ENCODE peak calls at places on chromosomes 5 and 9, in six cellular contexts. One of them, this sample, is unnamed.
A peak's percentile ranks its signal among the peaks of the same experiment; 100 is the strongest.

GRCh38 chr9:26656003-26656940 is 236.3 kb downstream of the CAAP1 start:
- DNase-seq in body of pancreas: no peak
- DNase-seq in stomach: no peak
- DNase-seq in esophagus squamous epithelium: no peak
- DNase-seq in cardiac muscle cell: peak; percentile 6
- DNase-seq in mucosa of descending colon: peak; percentile 3
- DNase-seq in this sample: no peak

GRCh38 chr5:170736966-170737365 is 46.6 kb upstream of the GABRP start:
- DNase-seq in body of pancreas: no peak
- DNase-seq in stomach: no peak
- DNase-seq in esophagus squamous epithelium: no peak
- DNase-seq in cardiac muscle cell: no peak
- DNase-seq in mucosa of descending colon: no peak
- DNase-seq in this sample: no peak

GRCh38 chr5:97097348-97098220 is 44.8 kb downstream of the LIX1 start:
- DNase-seq in body of pancreas: no peak
- DNase-seq in stomach: no peak
- DNase-seq in esophagus squamous epithelium: no peak
- DNase-seq in cardiac muscle cell: no peak
- DNase-seq in mucosa of descending colon: no peak
- DNase-seq in this sample: no peak

GRCh38 chr9:69604568-69605219 is 67.5 kb downstream of the APBA1 start:
- DNase-seq in body of pancreas: no peak
- DNase-seq in stomach: no peak
- DNase-seq in esophagus squamous epithelium: no peak
- DNase-seq in cardiac muscle cell: no peak
- DNase-seq in mucosa of descending colon: no peak
- DNase-seq in this sample: no peak

GRCh38 chr9:5818424-5819142 is 14.3 kb downstream of the ERMP1 start:
- DNase-seq in body of pancreas: no peak
- DNase-seq in stomach: no peak
- DNase-seq in esophagus squamous epithelium: no peak
- DNase-seq in cardiac muscle cell: no peak
- DNase-seq in mucosa of descending colon: no peak
- DNase-seq in this sample: no peak

GRCh38 chr5:53095931-53096525 is 13.5 kb downstream of the MOCS2 start:
- DNase-seq in body of pancreas: peak; percentile 76
- DNase-seq in stomach: peak; percentile 68
- DNase-seq in esophagus squamous epithelium: no peak
- DNase-seq in cardiac muscle cell: peak; percentile 81
- DNase-seq in mucosa of descending colon: peak; percentile 82
- DNase-seq in this sample: peak; percentile 69

GRCh38 chr5:169721771-169722170 is 84.7 kb downstream of the DOCK2 start:
- DNase-seq in body of pancreas: no peak
- DNase-seq in stomach: no peak
- DNase-seq in esophagus squamous epithelium: no peak
- DNase-seq in cardiac muscle cell: no peak
- DNase-seq in mucosa of descending colon: no peak
- DNase-seq in this sample: no peak

GRCh38 chr9:131096490-131097258 is at the start of gene AIF1L:
- DNase-seq in body of pancreas: peak; percentile 29
- DNase-seq in stomach: peak; percentile 46
- DNase-seq in esophagus squamous epithelium: no peak
- DNase-seq in cardiac muscle cell: no peak
- DNase-seq in mucosa of descending colon: peak; percentile 18
- DNase-seq in this sample: peak; percentile 7

GRCh38 chr5:167049043-167049663 is 1242.3 kb upstream of the WWC1 start:
- DNase-seq in body of pancreas: peak; percentile 69
- DNase-seq in stomach: peak; percentile 32
- DNase-seq in esophagus squamous epithelium: no peak
- DNase-seq in cardiac muscle cell: peak; percentile 74
- DNase-seq in mucosa of descending colon: peak; percentile 81
- DNase-seq in this sample: no peak

GRCh38 chr5:39740404-39740803 is 315.6 kb upstream of the DAB2 start:
- DNase-seq in body of pancreas: no peak
- DNase-seq in stomach: no peak
- DNase-seq in esophagus squamous epithelium: no peak
- DNase-seq in cardiac muscle cell: no peak
- DNase-seq in mucosa of descending colon: no peak
- DNase-seq in this sample: no peak

GRCh38 chr5:33059081-33059480 is 348.0 kb downstream of the NPR3 start:
- DNase-seq in body of pancreas: no peak
- DNase-seq in stomach: no peak
- DNase-seq in esophagus squamous epithelium: no peak
- DNase-seq in cardiac muscle cell: no peak
- DNase-seq in mucosa of descending colon: no peak
- DNase-seq in this sample: no peak

GRCh38 chr5:164153469-164154172 is 648.2 kb downstream of the MAT2B start:
- DNase-seq in body of pancreas: no peak
- DNase-seq in stomach: no peak
- DNase-seq in esophagus squamous epithelium: no peak
- DNase-seq in cardiac muscle cell: no peak
- DNase-seq in mucosa of descending colon: no peak
- DNase-seq in this sample: no peak

GRCh38 chr9:9790216-9790872 is 822.5 kb downstream of the PTPRD start:
- DNase-seq in body of pancreas: peak; percentile 28
- DNase-seq in stomach: no peak
- DNase-seq in esophagus squamous epithelium: no peak
- DNase-seq in cardiac muscle cell: peak; percentile 3
- DNase-seq in mucosa of descending colon: peak; percentile 40
- DNase-seq in this sample: peak; percentile 22

GRCh38 chr5:181259283-181259682 is 1.7 kb downstream of the TRIM52 start:
- DNase-seq in body of pancreas: no peak
- DNase-seq in stomach: no peak
- DNase-seq in esophagus squamous epithelium: no peak
- DNase-seq in cardiac muscle cell: no peak
- DNase-seq in mucosa of descending colon: no peak
- DNase-seq in this sample: no peak

GRCh38 chr5:553874-554273 is 29.6 kb upstream of the SLC9A3 start:
- DNase-seq in body of pancreas: peak; percentile 22
- DNase-seq in stomach: peak; percentile 89
- DNase-seq in esophagus squamous epithelium: no peak
- DNase-seq in cardiac muscle cell: no peak
- DNase-seq in mucosa of descending colon: peak; percentile 86
- DNase-seq in this sample: no peak

GRCh38 chr5:110768138-110768845 is 29.5 kb downstream of the SLC25A46 start:
- DNase-seq in body of pancreas: no peak
- DNase-seq in stomach: no peak
- DNase-seq in esophagus squamous epithelium: no peak
- DNase-seq in cardiac muscle cell: peak; percentile 21
- DNase-seq in mucosa of descending colon: no peak
- DNase-seq in this sample: no peak

GRCh38 chr9:133584559-133585476 is 24.4 kb downstream of the FAM163B start:
- DNase-seq in body of pancreas: no peak
- DNase-seq in stomach: no peak
- DNase-seq in esophagus squamous epithelium: no peak
- DNase-seq in cardiac muscle cell: peak; percentile 57
- DNase-seq in mucosa of descending colon: peak; percentile 41
- DNase-seq in this sample: no peak

GRCh38 chr9:133583111-133583510 is 26.1 kb downstream of the FAM163B start:
- DNase-seq in body of pancreas: no peak
- DNase-seq in stomach: no peak
- DNase-seq in esophagus squamous epithelium: no peak
- DNase-seq in cardiac muscle cell: no peak
- DNase-seq in mucosa of descending colon: no peak
- DNase-seq in this sample: no peak

GRCh38 chr9:133584167-133584558 is 25.0 kb downstream of the FAM163B start:
- DNase-seq in body of pancreas: no peak
- DNase-seq in stomach: no peak
- DNase-seq in esophagus squamous epithelium: no peak
- DNase-seq in cardiac muscle cell: no peak
- DNase-seq in mucosa of descending colon: no peak
- DNase-seq in this sample: no peak

GRCh38 chr9:133582501-133583045 is 26.6 kb downstream of the FAM163B start:
- DNase-seq in body of pancreas: no peak
- DNase-seq in stomach: no peak
- DNase-seq in esophagus squamous epithelium: no peak
- DNase-seq in cardiac muscle cell: no peak
- DNase-seq in mucosa of descending colon: no peak
- DNase-seq in this sample: no peak

GRCh38 chr9:133583586-133583985 is 25.6 kb downstream of the FAM163B start:
- DNase-seq in body of pancreas: no peak
- DNase-seq in stomach: no peak
- DNase-seq in esophagus squamous epithelium: no peak
- DNase-seq in cardiac muscle cell: peak; percentile 52
- DNase-seq in mucosa of descending colon: no peak
- DNase-seq in this sample: no peak
- H3K4me3 ChIP-seq in body of pancreas: no peak overlapping the region
- H3K4me3 ChIP-seq in stomach: no peak overlapping the region
- H3K4me3 ChIP-seq in esophagus squamous epithelium: no peak overlapping the region
- H3K4me3 ChIP-seq in cardiac muscle cell: no peak overlapping the region
- H3K4me3 ChIP-seq in mucosa of descending colon: no peak overlapping the region
- H3K4me3 ChIP-seq in this sample: no peak overlapping the region

GRCh38 chr9:35646583-35647265 is 4.0 kb downstream of the SIT1 start:
- DNase-seq in body of pancreas: peak; percentile 94
- DNase-seq in stomach: peak; percentile 96
- DNase-seq in esophagus squamous epithelium: peak; percentile 57
- DNase-seq in cardiac muscle cell: peak; percentile 93
- DNase-seq in mucosa of descending colon: peak; percentile 97
- DNase-seq in this sample: peak; percentile 93

GRCh38 chr9:35645736-35646582 is 4.8 kb downstream of the SIT1 start:
- DNase-seq in body of pancreas: peak; percentile 56
- DNase-seq in stomach: peak; percentile 45
- DNase-seq in esophagus squamous epithelium: no peak
- DNase-seq in cardiac muscle cell: peak; percentile 30
- DNase-seq in mucosa of descending colon: peak; percentile 66
- DNase-seq in this sample: peak; percentile 45

GRCh38 chr9:35643046-35643445 is 7.7 kb downstream of the SIT1 start:
- DNase-seq in body of pancreas: no peak
- DNase-seq in stomach: no peak
- DNase-seq in esophagus squamous epithelium: no peak
- DNase-seq in cardiac muscle cell: no peak
- DNase-seq in mucosa of descending colon: no peak
- DNase-seq in this sample: no peak
- H3K4me1 ChIP-seq in body of pancreas: peaks cover 11% of the 10 kb centered on the region
- H3K4me1 ChIP-seq in stomach: peaks cover 19% of the 10 kb centered on the region
- H3K4me1 ChIP-seq in esophagus squamous epithelium: peaks cover 10% of the 10 kb centered on the region
- H3K4me1 ChIP-seq in cardiac muscle cell: peaks cover 9% of the 10 kb centered on the region
- H3K4me1 ChIP-seq in mucosa of descending colon: no peaks in the 10 kb centered on the region
- H3K4me1 ChIP-seq in this sample: peaks cover 43% of the 10 kb centered on the region

DNA sequence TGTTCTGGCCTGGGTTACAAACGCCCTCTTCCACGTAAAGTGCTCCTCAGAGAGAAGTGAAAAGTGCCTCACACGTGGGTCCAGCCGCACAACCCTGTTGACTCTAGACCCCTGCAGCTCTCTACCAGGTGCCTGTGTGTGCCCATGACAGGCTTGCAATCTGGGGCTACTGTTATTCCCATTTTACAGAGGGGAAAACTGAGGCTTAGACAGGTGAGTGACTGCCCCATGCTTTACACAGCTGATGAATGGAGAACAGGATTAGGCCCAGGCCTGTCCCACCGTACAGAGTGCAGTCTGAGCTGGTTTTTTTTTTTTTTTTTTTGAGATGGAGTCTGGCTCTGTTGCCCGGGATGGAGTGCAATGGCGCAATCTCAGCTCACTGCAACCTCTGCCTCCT is 6.2 kb upstream of the INPP5E start:
- DNase-seq in body of pancreas: no peak
- DNase-seq in stomach: no peak
- DNase-seq in esophagus squamous epithelium: no peak
- DNase-seq in cardiac muscle cell: no peak
- DNase-seq in mucosa of descending colon: no peak
- DNase-seq in this sample: no peak
- H3K4me3 ChIP-seq in body of pancreas: no peak overlapping the region
- H3K4me3 ChIP-seq in stomach: no peak overlapping the region
- H3K4me3 ChIP-seq in esophagus squamous epithelium: no peak overlapping the region
- H3K4me3 ChIP-seq in cardiac muscle cell: no peak overlapping the region
- H3K4me3 ChIP-seq in mucosa of descending colon: no peak overlapping the region
- H3K4me3 ChIP-seq in this sample: no peak overlapping the region

GRCh38 chr9:71796368-71796767 is 28.1 kb upstream of the CEMIP2 start:
- DNase-seq in body of pancreas: no peak
- DNase-seq in stomach: no peak
- DNase-seq in esophagus squamous epithelium: no peak
- DNase-seq in cardiac muscle cell: no peak
- DNase-seq in mucosa of descending colon: no peak
- DNase-seq in this sample: peak; percentile 20

GRCh38 chr9:71791875-71792274 is 23.6 kb upstream of the CEMIP2 start:
- DNase-seq in body of pancreas: no peak
- DNase-seq in stomach: no peak
- DNase-seq in esophagus squamous epithelium: no peak
- DNase-seq in cardiac muscle cell: no peak
- DNase-seq in mucosa of descending colon: no peak
- DNase-seq in this sample: no peak

GRCh38 chr9:71795097-71795807 is 26.9 kb upstream of the CEMIP2 start:
- DNase-seq in body of pancreas: no peak
- DNase-seq in stomach: no peak
- DNase-seq in esophagus squamous epithelium: no peak
- DNase-seq in cardiac muscle cell: no peak
- DNase-seq in mucosa of descending colon: no peak
- DNase-seq in this sample: peak; percentile 82

GRCh38 chr9:71797266-71797665 is 29.0 kb upstream of the CEMIP2 start:
- DNase-seq in body of pancreas: no peak
- DNase-seq in stomach: no peak
- DNase-seq in esophagus squamous epithelium: no peak
- DNase-seq in cardiac muscle cell: no peak
- DNase-seq in mucosa of descending colon: no peak
- DNase-seq in this sample: no peak

DNA sequence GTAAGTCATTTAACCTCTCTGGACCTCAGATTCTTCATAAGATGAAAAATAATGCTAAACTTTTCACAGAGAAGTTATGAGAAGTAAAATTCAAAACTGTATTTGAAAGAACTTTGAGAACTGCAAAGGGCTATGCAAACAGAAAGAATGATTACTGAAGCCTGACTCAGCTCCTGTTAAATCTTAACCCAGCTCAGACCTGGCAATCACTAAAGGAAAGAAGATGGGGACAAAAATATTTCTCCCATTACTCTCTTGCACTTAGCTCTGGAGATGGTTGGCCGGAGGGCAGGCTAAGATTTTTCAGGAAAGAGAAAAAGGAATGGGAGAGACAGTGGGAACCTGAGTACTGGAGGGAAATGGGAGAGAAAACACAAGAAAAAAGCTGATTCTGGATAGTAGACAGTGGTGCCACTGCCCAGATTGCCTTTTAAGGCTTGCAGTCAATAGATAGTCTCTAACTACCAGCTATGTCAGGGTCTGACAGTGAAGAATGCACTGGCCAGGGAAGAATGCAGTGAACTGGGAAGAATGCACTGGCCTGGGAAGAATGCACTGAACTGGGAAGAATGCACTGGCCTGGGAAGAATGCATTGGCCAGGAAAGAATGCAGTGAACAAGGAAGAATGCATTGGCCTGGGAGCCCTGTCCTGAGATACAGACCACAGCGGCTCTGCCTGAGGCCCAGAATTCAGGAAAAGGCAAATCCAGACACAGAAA is 25.2 kb upstream of the CEMIP2 start:
- DNase-seq in body of pancreas: no peak
- DNase-seq in stomach: no peak
- DNase-seq in esophagus squamous epithelium: no peak
- DNase-seq in cardiac muscle cell: peak; percentile 60
- DNase-seq in mucosa of descending colon: no peak
- DNase-seq in this sample: no peak
- H3K4me1 ChIP-seq in body of pancreas: peaks cover 10% of the 10 kb centered on the region
- H3K4me1 ChIP-seq in stomach: no peaks in the 10 kb centered on the region
- H3K4me1 ChIP-seq in esophagus squamous epithelium: no peaks in the 10 kb centered on the region
- H3K4me1 ChIP-seq in cardiac muscle cell: no peaks in the 10 kb centered on the region
- H3K4me1 ChIP-seq in mucosa of descending colon: no peaks in the 10 kb centered on the region
- H3K4me1 ChIP-seq in this sample: peaks cover 36% of the 10 kb centered on the region

This sample was measured in naive thymus-derived CD4-positive, alpha-beta T cell.